ENCODE peak calls at places on chromosomes 13 and 19, in four cellular contexts. W is IMR-90, B is NB4, P is lower leg skin. Q is an unnamed sample.

GRCh38 chr19:17324357-17325114 is 10.1 kb downstream of the ANO8 start:
- DNase-seq in W (no peak), B (no peak), P (no peak), Q (no peak)

GRCh38 chr19:19538077-19538764 is at the start of gene CILP2:
- DNase-seq in W (no peak), B (no peak), P (no peak), Q (no peak)

GRCh38 chr13:83881917-83882625 is at the start of gene SLITRK1:
- DNase-seq in W (peak), B (peak), P (no peak), Q (peak)

GRCh38 chr19:46670874-46671273 is 9.9 kb upstream of the DACT3 start:
- DNase-seq in W (peak), B (no peak), P (no peak), Q (no peak)

GRCh38 chr13:31722684-31723083 is 16.6 kb upstream of the RXFP2 start:
- DNase-seq in W (no peak), B (no peak), P (no peak), Q (no peak)

GRCh38 chr13:86826232-86826631 is 844.9 kb upstream of the SLITRK5 start:
- DNase-seq in W (no peak), B (no peak), P (no peak), Q (no peak)

GRCh38 chr19:35154535-35155406 is at the start of gene FXYD5:
- DNase-seq in W (peak), B (peak), P (peak), Q (peak)

GRCh38 chr13:41496420-41497234 is 39.3 kb downstream of the RGCC start:
- DNase-seq in W (peak), B (no peak), P (no peak), Q (no peak)

GRCh38 chr13:32267836-32268439 is 47.2 kb downstream of the ZAR1L start:
- DNase-seq in W (no peak), B (no peak), P (no peak), Q (no peak)

GRCh38 chr13:23871616-23872220 is 17.5 kb downstream of the MIPEP start:
- DNase-seq in W (peak), B (peak), P (no peak), Q (peak)

GRCh38 chr13:39217471-39217870 is 179.2 kb downstream of the NHLRC3 start:
- DNase-seq in W (no peak), B (no peak), P (no peak), Q (no peak)

GRCh38 chr19:34391813-34392212 is 12.4 kb upstream of the PDCD2L start:
- DNase-seq in W (no peak), B (no peak), P (no peak), Q (no peak)

GRCh38 chr19:57720878-57721277 is 6.5 kb downstream of the ZNF671 start:
- DNase-seq in W (no peak), B (no peak), P (no peak), Q (no peak)

GRCh38 chr13:24288870-24289269 is 20.5 kb upstream of the C1QTNF9 start:
- DNase-seq in W (peak), B (no peak), P (no peak), Q (no peak)

GRCh38 chr13:80712026-80712425 is 371.1 kb upstream of the SPRY2 start:
- DNase-seq in W (no peak), B (no peak), P (no peak), Q (no peak)

GRCh38 chr13:91351123-91351522 is 3.6 kb downstream of the MIR17HG start:
- DNase-seq in W (no peak), B (no peak), P (no peak), Q (no peak)

GRCh38 chr13:95073826-95074345 is 227.4 kb downstream of the ABCC4 start:
- DNase-seq in W (no peak), B (no peak), P (no peak), Q (no peak)

GRCh38 chr19:50796634-50797428 is 6.6 kb downstream of the ACP4 start:
- DNase-seq in W (no peak), B (no peak), P (no peak), Q (no peak)

GRCh38 chr13:110705826-110706569 is at the start of gene CARS2:
- DNase-seq in W (peak), B (peak), P (peak), Q (peak)
- TF ChIP-seq POLR2A in W (peak), B (peak), P (no peak), Q (peak)

GRCh38 chr13:56864451-56864850 is 276.3 kb upstream of the PRR20A start:
- DNase-seq in W (no peak), B (no peak), P (no peak), Q (no peak)
- TF ChIP-seq POLR2A in W (no peak), B (no peak), P (no peak), Q (no peak)

DNA sequence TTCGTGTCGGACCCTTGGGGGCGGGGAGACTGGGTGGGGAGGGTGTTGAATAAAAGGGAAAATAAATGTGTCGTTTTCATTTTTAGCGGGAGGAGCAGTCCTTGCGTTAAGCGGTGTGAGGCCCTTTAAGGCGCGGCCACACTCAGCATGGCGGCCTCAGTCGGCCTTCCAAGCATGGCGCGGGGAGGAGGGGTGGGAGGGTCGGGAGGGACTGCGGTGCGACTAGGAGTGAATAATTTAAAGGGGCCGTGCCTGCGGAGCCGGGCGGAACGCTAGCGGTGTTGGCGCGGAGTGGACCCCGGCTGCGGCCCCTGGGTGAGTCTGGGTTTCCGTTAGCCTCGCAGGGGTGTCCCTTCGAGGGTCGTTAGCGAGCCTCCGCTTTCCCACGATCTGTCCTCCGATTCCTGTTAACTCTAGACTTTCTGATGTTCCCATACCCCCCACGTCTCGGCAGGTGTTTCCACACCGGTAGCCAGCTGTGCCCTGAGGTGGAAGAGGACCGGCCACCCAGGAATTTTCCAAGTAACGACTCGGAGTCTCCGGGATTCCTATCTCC is 1.5 kb upstream of the PNPLA6 start:
- DNase-seq in W (peak), B (peak), P (peak), Q (peak)
- TF ChIP-seq POLR2A in W (no peak), B (no peak), P (no peak), Q (no peak)

GRCh38 chr13:52452470-52452869 is 2.0 kb upstream of the VPS36 start:
- DNase-seq in W (no peak), B (no peak), P (no peak), Q (no peak)

GRCh38 chr13:52454459-52454824 is 836 bp upstream of the CKAP2 start:
- DNase-seq in W (peak), B (peak), P (peak), Q (no peak)

GRCh38 chr13:52450793-52451116 is 321 bp upstream of the VPS36 start:
- DNase-seq in W (no peak), B (no peak), P (no peak), Q (no peak)

GRCh38 chr13:52455677-52456041 is 381 bp downstream of the CKAP2 start:
- DNase-seq in W (peak), B (peak), P (peak), Q (no peak)

DNA sequence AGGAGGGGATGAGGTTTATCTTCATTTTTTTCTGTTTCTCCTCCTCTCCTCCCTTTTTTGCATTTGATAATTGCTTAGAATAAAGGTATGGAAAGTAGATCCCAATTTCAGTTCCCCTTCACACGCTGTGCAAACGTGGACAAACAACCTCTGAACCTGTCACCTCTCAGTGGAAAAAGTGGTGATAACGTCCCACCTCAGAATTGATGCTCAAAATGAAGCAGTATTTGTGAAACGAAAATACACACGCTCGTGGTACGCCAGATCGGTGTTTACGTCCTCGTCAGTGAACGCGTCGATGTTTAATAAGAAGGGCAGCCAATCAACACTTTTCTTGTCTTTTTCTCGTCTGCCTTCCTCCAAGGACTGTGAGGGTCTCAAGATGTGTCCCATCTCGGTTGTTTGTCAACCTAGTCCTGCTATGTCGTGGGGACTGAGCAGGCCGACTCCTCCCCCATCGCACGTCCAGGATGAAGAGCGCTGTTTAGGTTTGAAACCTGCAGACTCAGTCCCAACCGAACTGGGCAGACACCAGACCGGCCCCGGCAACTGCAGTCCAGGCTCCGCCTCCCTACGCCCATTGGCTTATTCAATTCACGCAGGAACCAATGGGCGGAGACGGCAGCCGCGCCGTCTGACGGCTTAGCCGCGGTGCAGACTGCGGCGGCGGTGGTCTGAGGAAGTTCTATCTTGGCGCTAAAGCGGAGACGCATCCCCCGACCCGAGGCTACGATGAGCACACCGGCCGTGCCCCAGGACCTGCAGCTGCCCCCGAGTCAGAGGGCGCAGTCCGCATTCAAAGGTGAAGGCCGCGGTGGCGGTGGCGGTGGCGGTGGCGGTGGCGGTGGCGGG is at the start of gene CKAP2:
- DNase-seq in W (peak), B (peak), P (peak), Q (peak)
- TF ChIP-seq POLR2A in W (peak), B (peak), P (no peak), Q (peak)